ENCODE peak calls at places on chromosomes 4 and X, in four cellular contexts. G is HCT116, A is K562, F is HepG2. L is an unnamed sample. For H3K4me1, the result is how much of the 10 kb centered on the place peaks cover.

GRCh38 chr4:94127707-94128328 is 79.8 kb upstream of the SMARCAD1 start:
- DNase-seq in G (peak), A (peak), F (peak), L (no peak)

GRCh38 chrX:20718592-20718991 is 451.9 kb upstream of the RPS6KA3 start:
- DNase-seq in G (no peak), A (no peak), F (no peak), L (no peak)

GRCh38 chrX:74450803-74451449 is 29.6 kb downstream of the SLC16A2 start:
- DNase-seq in G (peak), A (no peak), F (no peak), L (peak)

GRCh38 chrX:15930585-15930984 is 76.0 kb upstream of the AP1S2 start:
- DNase-seq in G (no peak), A (no peak), F (no peak), L (no peak)

GRCh38 chrX:38247051-38247450 is 26.4 kb upstream of the SRPX start:
- DNase-seq in G (no peak), A (no peak), F (no peak), L (no peak)

GRCh38 chr4:1096841-1097240 is 16.5 kb downstream of the RNF212 start:
- DNase-seq in G (no peak), A (no peak), F (no peak), L (no peak)

GRCh38 chrX:132022115-132022862 is 813 bp upstream of the STK26 start:
- DNase-seq in G (no peak), A (peak), F (peak), L (no peak)

GRCh38 chr4:18578307-18578706 is 556.8 kb upstream of the LCORL start:
- DNase-seq in G (no peak), A (no peak), F (no peak), L (no peak)

GRCh38 chr4:66169341-66169740 is 499.1 kb upstream of the EPHA5 start:
- DNase-seq in G (no peak), A (no peak), F (peak), L (no peak)

GRCh38 chrX:110568396-110568795 is 209.7 kb downstream of the RTL9 start:
- DNase-seq in G (no peak), A (no peak), F (no peak), L (no peak)

DNA sequence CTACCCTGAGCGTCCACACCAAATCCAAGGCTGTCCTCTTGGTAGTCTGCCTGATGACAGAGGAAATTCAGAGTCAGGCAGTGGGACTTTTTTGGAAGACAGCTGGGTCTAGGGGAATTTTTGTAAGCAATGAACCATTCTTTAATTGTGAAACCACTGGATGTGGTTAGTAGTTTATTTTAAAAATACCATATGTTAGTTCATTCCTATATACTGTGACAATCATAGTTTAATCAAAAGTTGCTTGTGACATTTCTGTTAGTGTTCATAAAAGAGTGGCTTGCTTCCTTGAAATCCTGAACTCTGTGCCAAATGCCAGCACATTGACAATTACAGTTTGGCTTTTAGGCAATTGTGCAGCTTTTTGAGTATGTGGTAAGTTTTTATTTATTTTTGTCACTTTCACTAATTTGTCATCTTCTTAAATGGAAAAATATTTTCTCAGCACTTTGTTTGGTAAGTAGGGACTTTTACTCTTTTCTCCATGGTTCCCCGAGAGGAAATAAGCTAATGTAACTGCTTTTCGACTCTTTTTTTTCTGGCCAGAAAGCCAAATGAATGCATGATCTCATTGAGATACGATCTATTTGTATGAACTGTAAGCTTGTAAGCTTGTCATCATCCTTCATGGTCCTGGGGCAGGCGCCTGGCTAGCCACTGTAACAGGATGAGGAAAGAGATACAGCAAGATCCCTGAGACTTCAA is 72.6 kb upstream of the SLC4A4 start:
- DNase-seq in G (no peak), A (no peak), F (no peak), L (no peak)
- TF ChIP-seq TCF7L2 in G (no peak), A (no peak), F (no peak), L (no peak)

GRCh38 chrX:13084611-13085010 is 40.2 kb upstream of the FAM9C start:
- DNase-seq in G (no peak), A (no peak), F (no peak), L (no peak)
- H3K4me1 ChIP-seq in G (under half), A (under half), F (under half), L (under half)

GRCh38 chr4:38177035-38177791 is 217.0 kb downstream of the PTTG2 start:
- DNase-seq in G (no peak), A (no peak), F (no peak), L (no peak)
- TF ChIP-seq POLR2AphosphoS5 in G (no peak), A (no peak), F (no peak), L (no peak)

DNA sequence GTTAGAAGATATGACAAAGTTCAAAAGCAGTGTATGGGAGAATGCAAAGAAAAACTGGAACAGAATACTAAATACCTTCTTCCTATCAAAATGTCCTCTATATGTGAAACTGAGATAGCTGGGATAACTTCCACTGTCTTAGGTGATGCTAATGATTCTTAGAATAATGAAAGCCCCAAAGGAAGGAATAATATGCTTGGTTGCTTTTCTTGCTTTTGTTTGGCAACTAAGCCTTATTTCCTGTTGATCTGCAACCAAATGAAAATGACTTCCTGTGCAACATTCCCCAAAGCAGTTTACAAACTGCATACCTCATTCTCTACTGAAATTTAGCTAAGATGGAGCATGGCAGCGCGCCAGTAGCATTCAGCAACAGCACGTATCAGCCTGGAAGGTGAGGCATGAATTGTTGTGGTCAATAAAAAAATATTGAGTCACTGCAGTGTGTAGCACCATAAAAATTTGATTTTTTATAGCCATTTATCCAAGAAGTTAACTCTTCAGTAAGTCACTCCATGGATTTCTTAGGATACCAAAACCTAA is 18.7 kb downstream of the NDNF start:
- DNase-seq in G (no peak), A (no peak), F (no peak), L (no peak)
- TF ChIP-seq TCF7L2 in G (no peak), A (no peak), F (no peak), L (no peak)

DNA sequence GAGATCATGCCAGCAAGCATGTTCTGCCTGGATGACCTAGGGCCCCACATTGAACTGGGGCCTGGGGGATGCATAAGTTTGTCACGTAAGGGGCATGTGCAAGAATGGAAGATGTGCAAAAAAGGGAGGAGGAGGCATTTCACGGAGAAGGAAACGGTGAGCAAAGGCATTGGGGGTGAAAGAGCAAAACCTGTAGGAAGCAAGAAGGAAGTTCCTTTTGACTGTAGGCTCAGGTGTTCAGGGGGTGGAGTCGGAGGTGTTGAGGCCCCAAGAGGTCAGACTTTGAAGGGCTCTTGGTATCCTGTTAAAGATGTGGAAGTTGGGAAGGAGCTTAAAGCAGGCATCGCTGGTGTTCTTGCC is 625 bp upstream of the SCARB2 start:
- DNase-seq in G (no peak), A (no peak), F (no peak), L (no peak)
- H3K4me1 ChIP-seq in G (under half), A (under half), F (half or more), L (under half)

DNA sequence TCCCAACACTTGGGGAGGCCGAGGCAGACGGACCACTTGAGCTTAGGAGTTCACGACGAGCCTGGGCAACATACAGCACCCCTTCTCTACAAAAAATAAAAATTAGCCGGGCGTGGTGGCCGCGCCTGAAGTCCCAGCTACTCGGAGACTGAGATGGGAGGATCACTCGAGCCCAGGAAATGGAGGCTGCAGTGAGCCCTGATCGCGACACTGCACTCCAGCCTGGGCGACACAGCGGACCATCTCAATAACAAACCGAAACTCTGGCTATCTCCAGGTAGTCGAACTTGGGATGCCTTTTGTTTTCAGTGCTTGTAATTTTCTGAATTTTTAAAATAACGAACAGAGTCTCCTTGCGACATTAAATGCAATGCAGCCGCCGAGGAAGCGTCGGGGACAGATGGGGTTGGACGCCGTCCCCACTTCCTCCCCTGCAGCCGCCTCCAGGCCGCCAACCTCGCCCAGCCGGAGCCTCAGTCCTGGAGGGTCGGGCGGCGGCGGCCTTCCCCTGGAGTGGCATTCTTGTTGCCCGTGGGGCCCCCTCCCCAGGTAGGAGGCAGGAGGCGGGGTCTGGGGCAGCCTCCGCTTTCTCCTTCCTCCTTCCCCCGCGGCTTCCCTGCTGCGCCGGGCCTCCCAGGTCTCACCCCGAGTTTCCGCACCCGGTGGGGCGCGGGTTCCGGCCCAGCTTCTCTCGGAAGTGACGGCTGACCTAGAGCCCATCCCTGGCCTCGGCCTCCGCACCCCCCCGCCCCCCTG is 14.6 kb downstream of the HMX1 start:
- DNase-seq in G (no peak), A (no peak), F (no peak), L (no peak)
- TF ChIP-seq POLR2AphosphoS5 in G (no peak), A (no peak), F (no peak), L (no peak)

GRCh38 chrX:140502491-140503229 is 2.2 kb downstream of the SOX3 start:
- DNase-seq in G (no peak), A (no peak), F (no peak), L (no peak)
- TF ChIP-seq TCF7L2 in G (no peak), A (no peak), F (no peak), L (no peak)

GRCh38 chrX:150034788-150035187 is 96.5 kb upstream of the EOLA2 start:
- DNase-seq in G (no peak), A (no peak), F (no peak), L (no peak)
- H3K4me1 ChIP-seq in G (under half), A (under half), F (under half), L (under half)

L was measured in Panc1.